ENCODE peak calls at places on chromosomes 5 and 9, in four cellular contexts. L is A549, Y is stomach, P is foreskin fibroblast. J is an unnamed sample.

GRCh38 chr9:19999491-20000057 is 210.7 kb upstream of the SLC24A2 start:
- DNase-seq in L (no peak), P (peak), Y (no peak), J (peak)

GRCh38 chr9:137488330-137488653 is 29.2 kb upstream of the NSMF start:
- DNase-seq in P (no peak), Y (no peak), L (no peak), J (no peak)

GRCh38 chr5:4661326-4661725 is 478.8 kb upstream of the ADAMTS16 start:
- DNase-seq in L (no peak), P (no peak), Y (no peak), J (no peak)

GRCh38 chr5:65144136-65144871 is 337.4 kb downstream of the ADAMTS6 start:
- DNase-seq in L (no peak), Y (no peak), P (no peak), J (no peak)

GRCh38 chr5:121053055-121053985 is 589.2 kb downstream of the PRR16 start:
- DNase-seq in P (no peak), L (no peak), Y (no peak), J (no peak)

GRCh38 chr9:126275386-126276001 is 51.1 kb upstream of the MVB12B start:
- DNase-seq in L (no peak), P (no peak), Y (no peak), J (no peak)

GRCh38 chr5:59337240-59337639 is 556.3 kb downstream of the PDE4D start:
- DNase-seq in Y (no peak), L (no peak), P (no peak), J (no peak)

GRCh38 chr5:1570975-1571374 is 47.2 kb upstream of the LPCAT1 start:
- DNase-seq in Y (no peak), P (no peak), L (no peak), J (no peak)

GRCh38 chr9:117714282-117714681 is 10.1 kb downstream of the TLR4 start:
- DNase-seq in Y (no peak), L (no peak), P (no peak), J (no peak)

GRCh38 chr9:12880406-12881016 is 105.7 kb downstream of the LURAP1L start:
- DNase-seq in Y (no peak), P (peak), L (no peak), J (no peak)

GRCh38 chr5:37121027-37121426 is 128.1 kb downstream of the CPLANE1 start:
- DNase-seq in Y (no peak), L (no peak), P (no peak), J (no peak)

GRCh38 chr5:110956913-110957813 is 114.3 kb upstream of the TSLP start:
- DNase-seq in L (no peak), Y (no peak), P (no peak), J (no peak)

DNA sequence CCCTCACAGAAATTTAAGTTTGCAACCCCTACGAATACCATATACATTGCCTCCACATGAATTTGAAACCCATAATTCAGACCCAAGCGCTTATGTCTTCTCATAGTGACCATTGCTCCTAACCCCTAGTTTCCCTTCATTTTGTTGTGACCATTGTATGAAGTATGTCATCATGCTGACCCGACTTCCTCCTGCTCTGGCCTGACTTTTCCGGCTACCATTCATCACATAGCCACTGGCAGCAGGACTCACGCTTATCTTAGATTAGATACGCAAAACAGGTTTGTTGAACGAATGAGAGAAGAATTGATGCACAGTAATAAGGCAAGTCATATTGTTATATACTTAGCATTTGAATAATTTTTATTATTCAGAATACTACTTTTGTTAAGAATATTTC is 345.4 kb downstream of the FBXL17 start:
- DNase-seq in Y (no peak), P (no peak), L (no peak), J (no peak)
- TF ChIP-seq CTCF in Y (no peak), P (no peak), L (no peak), J (no peak)

DNA sequence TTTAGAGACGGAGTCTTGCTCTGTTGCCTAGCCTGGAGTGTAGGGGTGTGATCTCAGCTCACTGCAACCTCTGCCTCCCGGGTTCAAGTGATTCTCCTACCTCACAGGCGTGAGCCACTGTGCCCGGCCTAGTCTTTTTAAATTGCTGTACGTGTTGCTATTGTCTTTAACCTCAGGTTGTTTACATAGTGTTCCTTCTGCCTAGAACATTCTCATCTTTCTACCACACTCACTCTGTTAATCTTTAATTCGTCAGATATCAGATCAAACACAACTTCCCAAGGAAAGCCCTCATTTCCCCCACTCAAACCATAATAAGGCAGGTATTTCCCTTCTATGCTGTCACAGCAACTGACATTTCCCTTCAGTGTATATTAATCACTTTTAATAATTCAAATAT is 1309.9 kb upstream of the C9orf72 start:
- DNase-seq in Y (no peak), P (no peak), L (no peak), J (no peak)
- TF ChIP-seq CTCF in Y (no peak), P (no peak), L (no peak), J (no peak)

DNA sequence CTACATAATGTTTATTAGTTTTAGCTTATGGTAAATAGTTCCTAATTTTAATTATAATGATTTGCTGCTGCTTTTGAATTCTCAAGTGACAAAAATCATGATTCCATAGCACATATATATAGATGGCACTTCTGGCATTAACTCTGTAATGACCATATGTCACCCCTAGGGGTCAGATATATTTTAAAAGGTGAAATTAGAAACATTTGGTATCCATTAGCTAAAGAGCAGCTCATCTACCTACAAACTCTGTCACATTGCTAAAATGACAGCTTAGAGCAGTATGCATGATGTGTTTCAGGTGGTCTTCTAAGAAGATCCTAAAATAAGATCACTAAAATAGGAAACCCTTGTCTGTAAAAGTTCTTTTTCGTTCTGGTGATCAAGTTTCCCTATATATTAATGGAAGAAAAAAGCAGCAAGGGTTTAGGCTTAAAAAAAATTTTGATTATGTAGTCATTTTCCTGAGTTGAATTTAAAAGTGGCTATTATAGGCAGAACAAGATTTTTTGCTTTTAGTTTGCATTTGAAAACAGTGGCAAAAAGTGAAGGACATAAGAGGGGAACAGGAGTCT is 157.7 kb upstream of the POU5F2 start:
- DNase-seq in Y (no peak), L (peak), P (peak), J (peak)
- TF ChIP-seq CTCF in Y (no peak), L (peak), P (peak), J (peak)

GRCh38 chr5:181170237-181170830 is 22.9 kb downstream of the OR2V2 start:
- DNase-seq in P (peak), Y (no peak), L (no peak), J (no peak)

GRCh38 chr5:181168595-181169118 is 21.3 kb downstream of the OR2V2 start:
- DNase-seq in L (no peak), Y (no peak), P (no peak), J (no peak)

GRCh38 chr5:181170996-181171395 is 23.6 kb downstream of the OR2V2 start:
- DNase-seq in P (peak), Y (no peak), L (no peak), J (no peak)

GRCh38 chr5:181166812-181167733 is 19.7 kb downstream of the OR2V2 start:
- DNase-seq in Y (no peak), L (no peak), P (peak), J (no peak)

GRCh38 chr5:181167814-181168488 is 20.6 kb downstream of the OR2V2 start:
- DNase-seq in P (peak), Y (no peak), L (no peak), J (no peak)
- TF ChIP-seq CTCF in P (peak), Y (no peak), L (peak), J (peak)

DNA sequence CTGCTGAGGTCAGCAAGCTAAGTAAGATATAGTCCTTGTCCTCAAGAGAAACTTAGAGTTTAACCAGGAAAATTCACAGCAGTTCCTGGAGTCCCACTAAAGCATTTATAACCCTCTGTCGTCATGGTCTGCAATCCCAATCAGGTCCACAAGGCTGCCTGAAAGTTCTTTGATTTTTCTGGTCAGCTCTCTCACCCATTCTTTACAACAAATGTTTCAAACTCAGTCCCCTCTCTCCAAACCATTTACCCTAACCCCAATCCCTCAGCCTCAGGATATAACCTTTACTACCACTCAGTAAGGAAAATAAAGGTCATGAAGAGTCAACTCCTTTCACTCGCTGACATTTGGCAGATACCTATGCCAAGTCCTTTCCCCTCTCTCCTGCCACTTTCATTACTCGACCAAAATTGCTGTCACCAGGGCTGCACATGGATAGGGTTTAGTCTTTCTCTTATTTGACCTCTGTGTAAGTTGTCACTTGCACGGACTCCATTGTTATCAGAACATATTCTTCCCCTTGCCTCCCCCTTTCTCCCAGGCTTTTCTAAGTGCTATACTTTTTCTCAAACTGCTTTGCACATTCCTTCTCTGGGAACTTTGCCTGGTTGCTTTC is 936.6 kb downstream of the NR2F1-AS1 start:
- DNase-seq in P (no peak), Y (no peak), L (no peak), J (no peak)
- TF ChIP-seq CTCF in P (no peak), Y (no peak), L (no peak), J (no peak)

DNA sequence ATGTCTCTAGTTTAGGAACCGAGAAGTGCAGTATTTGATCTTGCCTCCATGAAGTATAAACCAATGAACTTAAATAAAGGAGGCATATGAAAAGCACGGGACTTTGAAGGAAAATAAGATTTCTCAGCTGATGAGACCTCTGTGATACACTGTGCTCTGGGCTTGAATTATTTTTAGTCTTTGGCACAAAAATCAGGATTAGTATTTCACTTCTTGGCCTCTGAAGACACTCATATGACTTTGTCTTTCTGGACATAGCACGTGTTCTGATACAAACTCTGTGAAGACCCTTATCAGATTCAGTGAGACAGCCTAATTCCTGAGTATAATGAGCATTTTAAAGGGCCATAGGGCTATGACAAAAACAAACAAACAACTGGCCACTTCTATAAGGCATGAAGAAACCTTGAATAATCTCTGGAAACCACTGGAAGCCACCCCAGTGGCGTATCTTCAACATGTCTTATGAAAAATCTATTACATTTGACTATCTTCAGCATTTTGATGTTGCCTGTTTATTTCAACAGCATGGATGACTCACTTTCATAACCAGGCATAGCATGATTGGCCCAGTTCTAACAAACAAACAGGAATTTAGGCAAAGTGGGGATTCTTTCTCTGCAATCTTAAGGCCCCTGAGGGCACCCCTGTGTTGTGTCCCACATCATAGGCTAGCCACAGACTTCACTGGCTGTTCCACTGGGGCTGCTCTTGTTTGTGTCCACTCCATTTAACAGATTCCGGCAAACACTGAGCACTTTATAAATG is 90.3 kb upstream of the ZNF462 start:
- DNase-seq in Y (no peak), L (no peak), P (no peak), J (no peak)
- TF ChIP-seq CTCF in Y (no peak), L (no peak), P (no peak), J (no peak)

GRCh38 chr9:81673310-81673709 is 16.0 kb downstream of the TLE1 start:
- DNase-seq in P (no peak), Y (no peak), L (no peak), J (no peak)
- TF ChIP-seq CTCF in P (no peak), Y (no peak), L (no peak), J (no peak)

GRCh38 chr9:87725900-87726709 is at the start of gene CTSL:
- DNase-seq in L (peak), Y (peak), P (peak), J (peak)
- TF ChIP-seq CTCF in L (peak), Y (no peak), P (no peak), J (no peak)

DNA sequence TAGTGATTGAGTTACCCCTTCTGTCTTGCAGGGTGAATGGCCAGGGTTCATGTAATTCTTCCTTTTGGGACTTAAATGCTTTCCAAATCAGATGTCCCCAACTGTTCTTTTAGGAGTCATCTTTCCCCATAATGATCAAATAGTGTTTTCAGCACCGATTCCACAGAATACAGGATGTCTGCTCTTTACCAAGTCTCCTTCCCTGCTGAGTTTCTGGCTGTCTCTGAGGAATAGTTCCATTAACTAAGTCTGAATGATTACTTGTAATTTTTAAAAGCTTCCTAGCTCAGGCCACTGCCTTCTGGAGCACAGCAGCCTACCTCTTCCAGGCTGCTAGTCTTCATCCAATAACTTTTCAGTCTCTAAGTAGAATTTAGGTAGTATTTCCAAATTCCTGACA is 630.7 kb upstream of the ZNF608 start:
- DNase-seq in L (no peak), P (no peak), Y (no peak), J (no peak)
- TF ChIP-seq CTCF in L (no peak), P (no peak), Y (no peak), J (no peak)

DNA sequence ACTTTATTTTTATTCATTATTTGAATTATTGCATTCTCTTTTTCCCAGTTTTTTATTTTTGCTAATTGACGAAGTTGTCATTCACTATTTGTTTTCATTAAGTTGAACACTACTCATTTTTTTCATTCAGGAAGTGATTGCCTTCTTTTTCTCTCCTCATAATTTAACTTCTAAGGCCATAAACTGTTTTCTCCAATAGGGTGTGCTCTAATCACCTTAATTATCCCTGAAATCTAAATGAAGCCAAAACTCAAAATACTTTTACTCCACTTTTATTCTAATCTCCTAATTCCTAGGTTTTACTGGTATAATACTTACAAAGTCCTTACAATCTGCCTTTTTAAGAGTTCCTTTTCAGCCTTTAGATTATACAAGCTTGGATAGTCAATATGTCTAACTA is 2.9 kb upstream of the OR13C2 start:
- DNase-seq in L (no peak), Y (no peak), P (no peak), J (no peak)
- TF ChIP-seq CTCF in L (no peak), Y (no peak), P (no peak), J (no peak)

J was measured in GM10248.